ENCODE peak calls at places on chromosomes 4 and X, in four cellular contexts. M is psoas muscle, S is DND-41, Y is PC-9. I is an unnamed sample. For H3K36me3, the result is how much of the 10 kb centered on the place peaks cover.

GRCh38 chrX:109155161-109155560 is 326.7 kb downstream of the GUCY2F start:
- DNase-seq in M (no peak), S (no peak), Y (no peak), I (no peak)

GRCh38 chr4:76250962-76251361 is 559 bp upstream of the FAM47E start:
- DNase-seq in M (no peak), S (no peak), Y (no peak), I (no peak)

GRCh38 chr4:48033825-48034413 is 17.3 kb downstream of the NIPAL1 start:
- DNase-seq in M (no peak), S (peak), Y (no peak), I (peak)

GRCh38 chrX:150410513-150410912 is 47.4 kb downstream of the MAMLD1 start:
- DNase-seq in M (no peak), S (peak), Y (no peak), I (no peak)

GRCh38 chr4:92387459-92388069 is 83.8 kb downstream of the GRID2 start:
- DNase-seq in M (no peak), S (no peak), Y (no peak), I (peak)

GRCh38 chr4:72489267-72489666 is 79.8 kb downstream of the ADAMTS3 start:
- DNase-seq in M (no peak), S (no peak), Y (no peak), I (no peak)

GRCh38 chr4:24024597-24024996 is 134.8 kb upstream of the PPARGC1A start:
- DNase-seq in M (no peak), S (no peak), Y (no peak), I (no peak)

GRCh38 chrX:134460005-134460860 is at the start of gene HPRT1:
- DNase-seq in M (peak), S (peak), Y (peak), I (peak)

GRCh38 chrX:67749536-67749935 is 205.7 kb downstream of the AR start:
- DNase-seq in M (no peak), S (no peak), Y (no peak), I (no peak)

GRCh38 chr4:176774852-176775251 is 17.9 kb downstream of the VEGFC start:
- DNase-seq in M (no peak), S (no peak), Y (no peak), I (no peak)

GRCh38 chrX:39753296-39753996 is 344.3 kb downstream of the BCOR start:
- DNase-seq in M (no peak), S (no peak), Y (no peak), I (no peak)

GRCh38 chr4:161256716-161257115 is 907.1 kb downstream of the FSTL5 start:
- DNase-seq in M (no peak), S (no peak), Y (no peak), I (peak)

GRCh38 chr4:25313194-25313895 is 771 bp downstream of the ZCCHC4 start:
- DNase-seq in M (no peak), S (no peak), Y (no peak), I (peak)

GRCh38 chr4:21181716-21182115 is 481.5 kb downstream of the PACRGL start:
- DNase-seq in M (no peak), S (no peak), Y (no peak), I (no peak)

GRCh38 chr4:48504352-48504751 is 14.3 kb downstream of the ZAR1 start:
- DNase-seq in M (no peak), S (no peak), Y (no peak), I (no peak)

GRCh38 chrX:140501940-140502468 is 2.9 kb downstream of the SOX3 start:
- DNase-seq in M (no peak), S (no peak), Y (no peak), I (no peak)

GRCh38 chrX:87661761-87662160 is 144.2 kb downstream of the KLHL4 start:
- DNase-seq in M (no peak), S (no peak), Y (no peak), I (no peak)

GRCh38 chrX:18871161-18871880 is 112.6 kb downstream of the PHKA2 start:
- DNase-seq in M (no peak), S (no peak), Y (no peak), I (no peak)

GRCh38 chr4:99293357-99293756 is 2.6 kb upstream of the ADH1A start:
- DNase-seq in M (no peak), S (no peak), Y (no peak), I (no peak)

GRCh38 chr4:109815151-109816081 is at the start of gene GAR1:
- DNase-seq in M (peak), S (peak), Y (peak), I (peak)

GRCh38 chr4:109809657-109810056 is 5.9 kb upstream of the GAR1 start:
- DNase-seq in M (no peak), S (no peak), Y (no peak), I (no peak)

GRCh38 chr4:109811707-109812106 is 3.9 kb upstream of the GAR1 start:
- DNase-seq in M (no peak), S (no peak), Y (no peak), I (no peak)

GRCh38 chr4:109816082-109816442 is 500 bp downstream of the GAR1 start:
- DNase-seq in M (peak), S (peak), Y (no peak), I (peak)

DNA sequence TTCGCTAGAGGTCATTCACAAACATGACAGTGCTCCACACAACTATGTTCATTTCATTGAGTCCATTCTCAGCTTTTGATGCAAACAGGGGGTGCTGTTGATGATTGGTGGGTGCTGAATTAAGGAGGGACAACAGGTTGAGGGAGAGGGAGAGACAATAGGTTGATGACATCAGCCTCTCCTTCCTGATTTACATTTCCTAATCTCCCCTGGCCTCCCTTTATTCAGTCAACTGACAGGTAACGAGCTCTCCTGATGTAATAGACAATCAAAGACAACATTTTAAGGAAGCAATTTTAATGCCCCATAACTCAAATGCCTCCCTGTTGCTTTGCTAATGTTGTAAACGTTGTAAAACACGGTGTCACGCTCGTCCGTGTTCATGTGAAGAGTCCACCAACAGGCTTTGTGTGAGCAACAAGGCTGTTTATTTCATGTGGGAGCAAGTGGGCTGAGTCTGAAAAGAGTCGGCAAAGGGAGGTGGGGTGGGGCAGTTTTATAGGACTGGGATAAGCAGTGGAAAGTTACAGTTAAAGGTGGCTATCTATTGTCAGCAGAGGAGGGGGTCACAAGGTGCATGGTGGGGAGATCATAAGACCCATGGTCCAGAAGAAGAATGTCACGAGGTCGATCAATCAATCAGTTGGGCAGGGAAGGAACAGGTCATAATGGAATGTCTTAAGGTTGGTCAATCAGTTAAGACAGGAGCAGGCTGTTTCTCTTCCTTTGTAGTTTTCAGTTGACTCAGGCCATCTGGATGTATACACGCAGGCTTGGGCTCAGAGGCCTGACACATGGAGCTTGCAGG is 4.8 kb upstream of the GAR1 start:
- DNase-seq in M (no peak), S (no peak), Y (no peak), I (no peak)
- H3K4me3 ChIP-seq in M (no peak), S (no peak), Y (no peak), I (no peak)

DNA sequence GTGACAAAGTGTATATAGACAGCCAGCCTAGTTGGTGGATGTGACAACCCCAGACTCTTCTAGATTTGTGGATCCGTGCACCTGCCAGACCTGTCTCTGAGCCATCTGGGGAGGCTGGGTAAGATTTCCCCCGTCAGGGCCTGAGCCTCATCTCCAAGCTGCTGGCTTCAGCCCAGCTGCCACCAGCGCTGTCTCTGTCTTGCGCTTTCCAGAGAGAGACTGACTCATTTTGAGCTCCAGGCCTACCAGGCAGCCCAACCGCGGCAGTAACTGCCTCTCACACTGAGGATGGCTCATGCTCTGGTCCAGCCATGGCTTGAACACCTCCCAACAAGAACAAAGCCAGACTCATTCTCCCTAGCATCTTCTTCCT is 26.4 kb downstream of the NOP14 start:
- DNase-seq in M (peak), S (no peak), Y (no peak), I (peak)
- H3K36me3 ChIP-seq in M (under half), S (half or more), Y (under half), I (under half)

DNA sequence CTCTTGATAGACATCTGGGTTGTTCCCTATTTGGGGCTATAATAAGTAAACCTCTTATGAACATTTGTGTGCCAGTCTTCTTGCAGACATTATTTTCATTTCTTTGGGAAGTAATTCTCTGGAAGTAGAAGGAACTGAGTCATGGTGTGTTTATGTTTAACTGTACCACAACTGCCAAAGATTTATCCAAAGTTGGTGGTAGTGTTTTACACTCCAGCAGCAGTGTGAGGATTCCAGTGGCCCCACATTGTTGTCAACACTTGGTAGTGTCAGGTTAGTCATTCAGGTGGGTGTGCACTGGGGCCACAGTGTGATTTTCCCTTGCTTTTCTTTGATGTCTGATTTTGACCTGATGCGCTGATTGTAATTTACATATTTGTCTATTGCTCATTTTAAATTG is 5.0 kb upstream of the UVSSA start:
- DNase-seq in M (no peak), S (no peak), Y (no peak), I (no peak)
- H3K4me3 ChIP-seq in M (no peak), S (no peak), Y (no peak), I (no peak)

GRCh38 chr4:87126056-87126455 is 94.4 kb downstream of the KLHL8 start:
- DNase-seq in M (no peak), S (no peak), Y (no peak), I (no peak)

GRCh38 chr4:87121332-87122065 is 98.9 kb downstream of the KLHL8 start:
- DNase-seq in M (no peak), S (no peak), Y (no peak), I (no peak)

GRCh38 chr4:87120411-87121162 is 99.8 kb downstream of the KLHL8 start:
- DNase-seq in M (peak), S (no peak), Y (no peak), I (no peak)

GRCh38 chr4:87122252-87122651 is 98.2 kb downstream of the KLHL8 start:
- DNase-seq in M (peak), S (no peak), Y (no peak), I (no peak)

DNA sequence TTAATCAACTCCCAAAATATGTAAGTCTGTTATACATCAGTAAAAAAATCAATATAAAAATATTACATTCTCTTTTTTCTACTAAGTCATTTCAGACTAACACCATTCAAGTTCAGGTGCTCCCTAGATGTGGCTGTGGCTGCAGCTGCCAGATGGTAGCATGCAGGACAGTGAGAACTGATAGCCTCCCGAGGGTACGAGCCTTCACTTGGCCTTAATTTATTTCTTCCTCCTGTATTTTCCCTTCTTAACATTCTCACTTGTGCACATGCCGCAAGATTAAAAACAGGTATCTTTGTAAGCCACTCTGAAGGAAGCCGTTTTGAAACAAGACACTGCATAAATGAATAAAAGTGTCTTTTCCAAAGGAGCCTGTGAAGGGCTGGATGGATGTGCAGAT is 97.2 kb downstream of the KLHL8 start:
- DNase-seq in M (no peak), S (no peak), Y (no peak), I (no peak)
- H3K36me3 ChIP-seq in M (under half), S (half or more), Y (under half), I (under half)

I was measured in Karpas-422.